ENCODE peak calls at places on chromosome 11, in nine cellular contexts. One of them, this sample, is unnamed.

GRCh38 chr11:8807544-8808225 is 103.3 kb upstream of the AKIP1 start:
- DNase-seq in GM12865: no peak
- DNase-seq in thoracic aorta: no peak
- DNase-seq in AG09309: peak
- DNase-seq in Calu3: no peak
- DNase-seq in fibroblast of mammary gland: peak
- DNase-seq in colonic mucosa: peak
- DNase-seq in HL-60: no peak
- DNase-seq in body of pancreas: peak
- DNase-seq in this sample: no peak

GRCh38 chr11:16299884-16300778 is 56.2 kb downstream of the SOX6 start:
- DNase-seq in GM12865: no peak
- DNase-seq in thoracic aorta: no peak
- DNase-seq in AG09309: no peak
- DNase-seq in Calu3: no peak
- DNase-seq in fibroblast of mammary gland: no peak
- DNase-seq in colonic mucosa: no peak
- DNase-seq in HL-60: no peak
- DNase-seq in body of pancreas: no peak
- DNase-seq in this sample: no peak

GRCh38 chr11:64850979-64851567 is 6.6 kb upstream of the CDC42BPG start:
- DNase-seq in GM12865: peak
- DNase-seq in thoracic aorta: no peak
- DNase-seq in AG09309: no peak
- DNase-seq in Calu3: no peak
- DNase-seq in fibroblast of mammary gland: no peak
- DNase-seq in colonic mucosa: no peak
- DNase-seq in HL-60: no peak
- DNase-seq in body of pancreas: no peak
- DNase-seq in this sample: peak

GRCh38 chr11:11074686-11075370 is 217.0 kb upstream of the ZBED5 start:
- DNase-seq in GM12865: no peak
- DNase-seq in thoracic aorta: no peak
- DNase-seq in AG09309: no peak
- DNase-seq in Calu3: no peak
- DNase-seq in fibroblast of mammary gland: no peak
- DNase-seq in colonic mucosa: no peak
- DNase-seq in HL-60: no peak
- DNase-seq in body of pancreas: no peak
- DNase-seq in this sample: no peak

GRCh38 chr11:120400564-120401364 is 64.6 kb downstream of the ARHGEF12 start:
- DNase-seq in GM12865: peak
- DNase-seq in thoracic aorta: no peak
- DNase-seq in AG09309: peak
- DNase-seq in Calu3: peak
- DNase-seq in fibroblast of mammary gland: peak
- DNase-seq in colonic mucosa: peak
- DNase-seq in HL-60: no peak
- DNase-seq in body of pancreas: peak
- DNase-seq in this sample: no peak

GRCh38 chr11:79663012-79663411 is 222.2 kb upstream of the TENM4 start:
- DNase-seq in GM12865: no peak
- DNase-seq in thoracic aorta: no peak
- DNase-seq in AG09309: no peak
- DNase-seq in Calu3: no peak
- DNase-seq in fibroblast of mammary gland: no peak
- DNase-seq in colonic mucosa: no peak
- DNase-seq in HL-60: no peak
- DNase-seq in body of pancreas: no peak
- DNase-seq in this sample: no peak

GRCh38 chr11:84097186-84097585 is 811.0 kb upstream of the CCDC90B start:
- DNase-seq in GM12865: no peak
- DNase-seq in thoracic aorta: no peak
- DNase-seq in AG09309: no peak
- DNase-seq in Calu3: no peak
- DNase-seq in fibroblast of mammary gland: no peak
- DNase-seq in colonic mucosa: no peak
- DNase-seq in HL-60: no peak
- DNase-seq in body of pancreas: no peak
- DNase-seq in this sample: no peak

GRCh38 chr11:104700609-104701008 is 197.7 kb downstream of the CASP12 start:
- DNase-seq in GM12865: no peak
- DNase-seq in thoracic aorta: no peak
- DNase-seq in AG09309: no peak
- DNase-seq in Calu3: no peak
- DNase-seq in fibroblast of mammary gland: peak
- DNase-seq in colonic mucosa: no peak
- DNase-seq in HL-60: no peak
- DNase-seq in body of pancreas: no peak
- DNase-seq in this sample: no peak

GRCh38 chr11:76601272-76601671 is 69.3 kb downstream of the LRRC32 start:
- DNase-seq in GM12865: no peak
- DNase-seq in thoracic aorta: no peak
- DNase-seq in AG09309: no peak
- DNase-seq in Calu3: no peak
- DNase-seq in fibroblast of mammary gland: no peak
- DNase-seq in colonic mucosa: peak
- DNase-seq in HL-60: no peak
- DNase-seq in body of pancreas: no peak
- DNase-seq in this sample: no peak

GRCh38 chr11:396511-396947 is 2.5 kb downstream of the PKP3 start:
- DNase-seq in GM12865: no peak
- DNase-seq in thoracic aorta: no peak
- DNase-seq in AG09309: no peak
- DNase-seq in Calu3: no peak
- DNase-seq in fibroblast of mammary gland: peak
- DNase-seq in colonic mucosa: peak
- DNase-seq in HL-60: peak
- DNase-seq in body of pancreas: no peak
- DNase-seq in this sample: no peak

GRCh38 chr11:3722100-3722499 is 50.9 kb upstream of the CHRNA10 start:
- DNase-seq in GM12865: no peak
- DNase-seq in thoracic aorta: no peak
- DNase-seq in AG09309: no peak
- DNase-seq in Calu3: no peak
- DNase-seq in fibroblast of mammary gland: no peak
- DNase-seq in colonic mucosa: no peak
- DNase-seq in HL-60: no peak
- DNase-seq in body of pancreas: no peak
- DNase-seq in this sample: no peak

DNA sequence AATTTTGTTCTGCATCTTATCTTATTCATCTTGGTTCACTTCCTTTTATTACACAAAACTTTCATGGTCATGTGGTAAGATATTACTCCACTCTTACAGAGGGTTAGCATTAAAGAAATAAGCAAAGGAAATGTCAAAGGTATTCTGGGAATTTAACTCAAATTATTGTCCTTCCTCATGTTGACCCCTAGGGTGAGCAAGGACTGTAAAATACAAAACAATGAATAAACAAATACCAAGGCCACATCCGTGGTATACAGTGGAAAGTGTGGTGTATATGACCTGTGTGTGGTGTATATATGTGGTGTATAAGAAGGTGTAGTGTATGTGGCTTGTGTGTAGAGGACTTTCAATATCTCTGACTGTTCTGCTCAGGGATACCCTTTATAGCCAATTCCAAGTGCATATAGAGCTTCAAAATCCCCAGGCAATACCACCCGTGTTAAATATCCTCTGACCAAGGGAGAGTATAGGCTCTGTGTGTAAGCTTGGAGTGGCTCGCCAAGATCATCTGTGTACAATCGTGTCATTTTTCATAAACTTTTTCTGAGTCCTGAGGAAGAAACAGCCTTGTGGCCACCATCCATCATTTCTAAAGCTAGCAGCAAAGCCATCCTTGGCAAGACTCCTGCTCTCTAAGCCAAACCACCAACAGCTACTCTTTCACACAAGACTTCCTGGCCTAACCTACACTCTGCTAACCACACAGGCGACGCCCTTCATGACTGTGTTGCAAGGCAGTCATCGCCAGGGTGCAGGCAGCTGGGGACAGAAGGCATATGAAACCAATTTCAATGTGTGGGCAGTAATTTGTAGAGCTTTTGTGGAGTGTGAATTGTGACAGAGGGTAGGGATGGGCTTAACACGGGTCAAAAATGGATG is 548.0 kb downstream of the ETS1 start:
- DNase-seq in GM12865: peak
- DNase-seq in thoracic aorta: no peak
- DNase-seq in AG09309: peak
- DNase-seq in Calu3: peak
- DNase-seq in fibroblast of mammary gland: peak
- DNase-seq in colonic mucosa: peak
- DNase-seq in HL-60: peak
- DNase-seq in body of pancreas: no peak
- DNase-seq in this sample: peak
- TF ChIP-seq CTCF in GM12865: no peak
- TF ChIP-seq CTCF in thoracic aorta: no peak
- TF ChIP-seq CTCF in AG09309: peak
- TF ChIP-seq CTCF in Calu3: no peak
- TF ChIP-seq CTCF in fibroblast of mammary gland: peak
- TF ChIP-seq CTCF in colonic mucosa: no peak
- TF ChIP-seq CTCF in HL-60: no peak
- TF ChIP-seq CTCF in body of pancreas: no peak
- TF ChIP-seq CTCF in this sample: no peak

GRCh38 chr11:32433249-32434115 is 1.9 kb downstream of the WT1 start:
- DNase-seq in GM12865: no peak
- DNase-seq in thoracic aorta: no peak
- DNase-seq in AG09309: no peak
- DNase-seq in Calu3: no peak
- DNase-seq in fibroblast of mammary gland: no peak
- DNase-seq in colonic mucosa: no peak
- DNase-seq in HL-60: no peak
- DNase-seq in body of pancreas: no peak
- DNase-seq in this sample: no peak

GRCh38 chr11:32435511-32435946 is at the start of gene WT1:
- DNase-seq in GM12865: no peak
- DNase-seq in thoracic aorta: no peak
- DNase-seq in AG09309: no peak
- DNase-seq in Calu3: no peak
- DNase-seq in fibroblast of mammary gland: no peak
- DNase-seq in colonic mucosa: no peak
- DNase-seq in HL-60: peak
- DNase-seq in body of pancreas: no peak
- DNase-seq in this sample: no peak

GRCh38 chr11:32434116-32434386 is 1.3 kb downstream of the WT1 start:
- DNase-seq in GM12865: no peak
- DNase-seq in thoracic aorta: no peak
- DNase-seq in AG09309: no peak
- DNase-seq in Calu3: no peak
- DNase-seq in fibroblast of mammary gland: no peak
- DNase-seq in colonic mucosa: no peak
- DNase-seq in HL-60: no peak
- DNase-seq in body of pancreas: no peak
- DNase-seq in this sample: no peak

GRCh38 chr11:32435152-32435480 is 223 bp downstream of the WT1 start:
- DNase-seq in GM12865: no peak
- DNase-seq in thoracic aorta: no peak
- DNase-seq in AG09309: no peak
- DNase-seq in Calu3: no peak
- DNase-seq in fibroblast of mammary gland: no peak
- DNase-seq in colonic mucosa: no peak
- DNase-seq in HL-60: peak
- DNase-seq in body of pancreas: no peak
- DNase-seq in this sample: no peak

GRCh38 chr11:32434387-32435151 is 770 bp downstream of the WT1 start:
- DNase-seq in GM12865: no peak
- DNase-seq in thoracic aorta: no peak
- DNase-seq in AG09309: no peak
- DNase-seq in Calu3: no peak
- DNase-seq in fibroblast of mammary gland: no peak
- DNase-seq in colonic mucosa: no peak
- DNase-seq in HL-60: peak
- DNase-seq in body of pancreas: no peak
- DNase-seq in this sample: no peak
- TF ChIP-seq CTCF in GM12865: no peak
- TF ChIP-seq CTCF in thoracic aorta: no peak
- TF ChIP-seq CTCF in AG09309: no peak
- TF ChIP-seq CTCF in Calu3: no peak
- TF ChIP-seq CTCF in fibroblast of mammary gland: no peak
- TF ChIP-seq CTCF in colonic mucosa: no peak
- TF ChIP-seq CTCF in HL-60: peak
- TF ChIP-seq CTCF in body of pancreas: no peak
- TF ChIP-seq CTCF in this sample: no peak

DNA sequence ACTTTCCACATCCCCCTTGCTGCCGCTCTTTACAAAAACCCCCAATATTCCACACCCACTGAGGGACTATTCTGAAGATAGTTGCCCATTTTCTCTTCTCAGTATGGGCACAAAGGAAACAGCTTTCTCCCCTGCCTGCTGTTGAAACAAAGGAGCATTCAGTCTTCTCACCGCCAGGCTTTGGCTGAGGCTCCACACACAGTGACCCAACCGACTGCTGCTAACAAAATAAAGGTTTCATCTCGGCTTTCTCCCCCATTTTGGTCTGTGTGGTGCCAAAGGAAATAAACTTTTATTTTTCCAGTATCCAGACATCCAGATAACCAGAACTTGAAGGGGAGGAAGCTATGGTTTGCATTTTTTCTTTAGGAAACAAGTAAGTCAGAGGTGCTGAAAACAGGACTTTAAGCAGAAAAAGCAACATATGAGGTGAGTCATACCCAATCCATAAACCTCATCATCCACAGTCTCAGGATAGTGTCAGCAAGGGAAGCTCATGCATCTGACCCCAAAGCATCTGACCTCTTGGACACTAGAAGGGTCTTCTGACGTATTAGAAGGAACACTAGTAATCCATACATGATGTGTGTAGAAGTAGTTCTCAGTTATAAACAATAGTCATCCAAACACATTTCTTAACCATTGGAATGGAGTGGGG is 6.4 kb downstream of the CLMP start:
- DNase-seq in GM12865: no peak
- DNase-seq in thoracic aorta: no peak
- DNase-seq in AG09309: no peak
- DNase-seq in Calu3: peak
- DNase-seq in fibroblast of mammary gland: peak
- DNase-seq in colonic mucosa: no peak
- DNase-seq in HL-60: no peak
- DNase-seq in body of pancreas: peak
- DNase-seq in this sample: no peak
- TF ChIP-seq CTCF in GM12865: no peak
- TF ChIP-seq CTCF in thoracic aorta: peak
- TF ChIP-seq CTCF in AG09309: no peak
- TF ChIP-seq CTCF in Calu3: no peak
- TF ChIP-seq CTCF in fibroblast of mammary gland: no peak
- TF ChIP-seq CTCF in colonic mucosa: no peak
- TF ChIP-seq CTCF in HL-60: no peak
- TF ChIP-seq CTCF in body of pancreas: no peak
- TF ChIP-seq CTCF in this sample: no peak

DNA sequence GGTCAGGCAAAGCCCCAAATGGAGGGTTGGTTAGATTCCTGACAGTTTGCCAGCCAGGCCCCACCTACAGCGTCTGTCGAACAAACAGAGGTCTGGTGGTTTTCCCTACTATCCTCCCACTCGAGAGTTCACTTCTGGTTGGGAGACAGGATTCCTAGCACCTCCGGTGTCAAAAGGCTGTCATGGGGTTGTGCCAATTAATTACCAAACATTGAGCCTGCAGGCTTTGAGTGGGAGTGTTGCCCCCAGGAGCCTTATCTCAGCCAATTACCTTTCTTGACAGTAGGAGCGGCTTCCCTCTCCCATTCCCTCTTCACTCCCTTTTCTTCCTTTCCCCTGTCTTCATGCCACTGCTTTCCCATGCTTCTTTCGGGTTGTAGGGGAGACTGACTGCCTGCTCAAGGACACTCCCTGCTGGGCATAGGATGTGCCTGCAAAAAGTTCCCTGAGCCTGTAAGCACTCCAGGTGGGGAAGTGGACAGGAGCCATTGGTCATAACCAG is 4.7 kb upstream of the TTC36 start:
- DNase-seq in GM12865: no peak
- DNase-seq in thoracic aorta: no peak
- DNase-seq in AG09309: no peak
- DNase-seq in Calu3: peak
- DNase-seq in fibroblast of mammary gland: peak
- DNase-seq in colonic mucosa: no peak
- DNase-seq in HL-60: peak
- DNase-seq in body of pancreas: no peak
- DNase-seq in this sample: no peak
- TF ChIP-seq CTCF in GM12865: no peak
- TF ChIP-seq CTCF in thoracic aorta: peak
- TF ChIP-seq CTCF in AG09309: peak
- TF ChIP-seq CTCF in Calu3: no peak
- TF ChIP-seq CTCF in fibroblast of mammary gland: peak
- TF ChIP-seq CTCF in colonic mucosa: no peak
- TF ChIP-seq CTCF in HL-60: no peak
- TF ChIP-seq CTCF in body of pancreas: peak
- TF ChIP-seq CTCF in this sample: no peak